ENCODE peak calls at places on chromosomes 3 and 15, in four cellular contexts. One of them, this sample, is unnamed.

GRCh38 chr3:107062787-107063186 is 314.5 kb upstream of the CCDC54 start:
- DNase-seq in GM10248: no peak
- DNase-seq in NCI-H460: no peak
- DNase-seq in psoas muscle: no peak
- DNase-seq in this sample: no peak

GRCh38 chr3:159929181-159929893 is 59.3 kb upstream of the IL12A start:
- DNase-seq in GM10248: peak; percentile 55
- DNase-seq in NCI-H460: peak; percentile 6
- DNase-seq in psoas muscle: peak; percentile 20
- DNase-seq in this sample: no peak

GRCh38 chr3:195209836-195210551 is 61.0 kb downstream of the XXYLT1 start:
- DNase-seq in GM10248: no peak
- DNase-seq in NCI-H460: no peak
- DNase-seq in psoas muscle: peak; percentile 76
- DNase-seq in this sample: peak; percentile 61

GRCh38 chr3:55719508-55719907 is 232.4 kb upstream of the WNT5A start:
- DNase-seq in GM10248: no peak
- DNase-seq in NCI-H460: no peak
- DNase-seq in psoas muscle: no peak
- DNase-seq in this sample: no peak

GRCh38 chr3:45575491-45575923 is 19.0 kb upstream of the LIMD1 start:
- DNase-seq in GM10248: no peak
- DNase-seq in NCI-H460: no peak
- DNase-seq in psoas muscle: no peak
- DNase-seq in this sample: no peak

GRCh38 chr15:83204697-83205096 is 2.9 kb downstream of the HDGFL3 start:
- DNase-seq in GM10248: no peak
- DNase-seq in NCI-H460: no peak
- DNase-seq in psoas muscle: no peak
- DNase-seq in this sample: no peak

GRCh38 chr15:42385980-42386695 is 26.8 kb downstream of the CAPN3 start:
- DNase-seq in GM10248: no peak
- DNase-seq in NCI-H460: no peak
- DNase-seq in psoas muscle: no peak
- DNase-seq in this sample: no peak

GRCh38 chr15:65044724-65045481 is at the start of gene SLC51B:
- DNase-seq in GM10248: no peak
- DNase-seq in NCI-H460: peak; percentile 25
- DNase-seq in psoas muscle: no peak
- DNase-seq in this sample: peak; percentile 77

GRCh38 chr3:48411606-48412374 is 18.1 kb downstream of the PLXNB1 start:
- DNase-seq in GM10248: no peak
- DNase-seq in NCI-H460: no peak
- DNase-seq in psoas muscle: no peak
- DNase-seq in this sample: no peak

GRCh38 chr3:2352134-2352762 is 253.6 kb downstream of the CNTN4 start:
- DNase-seq in GM10248: no peak
- DNase-seq in NCI-H460: no peak
- DNase-seq in psoas muscle: no peak
- DNase-seq in this sample: no peak

GRCh38 chr15:98649996-98650870 is 1.9 kb downstream of the IGF1R start:
- DNase-seq in GM10248: no peak
- DNase-seq in NCI-H460: no peak
- DNase-seq in psoas muscle: peak; percentile 46
- DNase-seq in this sample: no peak

GRCh38 chr15:29560896-29561295 is 261.4 kb downstream of the TJP1 start:
- DNase-seq in GM10248: no peak
- DNase-seq in NCI-H460: no peak
- DNase-seq in psoas muscle: no peak
- DNase-seq in this sample: no peak

GRCh38 chr15:83352124-83352523 is 67.7 kb upstream of the BNC1 start:
- DNase-seq in GM10248: no peak
- DNase-seq in NCI-H460: no peak
- DNase-seq in psoas muscle: no peak
- DNase-seq in this sample: no peak

GRCh38 chr3:45929042-45929679 is 14.1 kb upstream of the CXCR6 start:
- DNase-seq in GM10248: peak; percentile 88
- DNase-seq in NCI-H460: peak; percentile 23
- DNase-seq in psoas muscle: no peak
- DNase-seq in this sample: no peak

GRCh38 chr3:45792036-45792435 is 4.3 kb downstream of the SLC6A20 start:
- DNase-seq in GM10248: no peak
- DNase-seq in NCI-H460: no peak
- DNase-seq in psoas muscle: no peak
- DNase-seq in this sample: no peak

GRCh38 chr15:101207867-101208288 is 44.0 kb downstream of the CHSY1 start:
- DNase-seq in GM10248: no peak
- DNase-seq in NCI-H460: no peak
- DNase-seq in psoas muscle: peak; percentile 54
- DNase-seq in this sample: no peak

GRCh38 chr3:112459750-112460149 is 39.5 kb downstream of the BTLA start:
- DNase-seq in GM10248: no peak
- DNase-seq in NCI-H460: no peak
- DNase-seq in psoas muscle: no peak
- DNase-seq in this sample: no peak

GRCh38 chr15:53840681-53841080 is 81.2 kb upstream of the WDR72 start:
- DNase-seq in GM10248: no peak
- DNase-seq in NCI-H460: no peak
- DNase-seq in psoas muscle: no peak
- DNase-seq in this sample: no peak

GRCh38 chr15:88906551-88906950 is 6.6 kb downstream of the MFGE8 start:
- DNase-seq in GM10248: no peak
- DNase-seq in NCI-H460: no peak
- DNase-seq in psoas muscle: no peak
- DNase-seq in this sample: no peak

GRCh38 chr3:68997887-68998286 is 15.6 kb downstream of the EOGT start:
- DNase-seq in GM10248: no peak
- DNase-seq in NCI-H460: no peak
- DNase-seq in psoas muscle: no peak
- DNase-seq in this sample: no peak

GRCh38 chr15:85335193-85335939 is 45.0 kb upstream of the AKAP13 start:
- DNase-seq in GM10248: no peak
- DNase-seq in NCI-H460: no peak
- DNase-seq in psoas muscle: no peak
- DNase-seq in this sample: no peak

This sample was measured in SHP77.